ENCODE peak calls at places on chromosome 21, in four cellular contexts. N, H, W and I are unnamed samples.

GRCh38 chr21:27818847-27819246 is 852.0 kb upstream of the ADAMTS5 start:
- DNase-seq in H (no peak), N (no peak), W (no peak), I (peak; percentile 83)

GRCh38 chr21:35274923-35275322 is 225.8 kb upstream of the RUNX1 start:
- DNase-seq in N (no peak), W (no peak), H (no peak), I (no peak)

GRCh38 chr21:27371688-27372331 is 404.9 kb upstream of the ADAMTS5 start:
- DNase-seq in W (peak; percentile 77), N (no peak), H (no peak), I (peak; percentile 31)

GRCh38 chr21:38525454-38525853 is 27.2 kb upstream of the ERG start:
- DNase-seq in H (no peak), N (no peak), W (no peak), I (peak; percentile 33)

GRCh38 chr21:31374430-31374829 is 30.4 kb upstream of the TIAM1 start:
- DNase-seq in H (no peak), N (no peak), W (no peak), I (peak; percentile 14)

GRCh38 chr21:31988492-31989285 is 115.9 kb downstream of the HUNK start:
- DNase-seq in N (no peak), W (no peak), H (no peak), I (peak; percentile 3)

GRCh38 chr21:25298512-25299491 is 308.5 kb downstream of the MRPL39 start:
- DNase-seq in W (no peak), H (no peak), N (no peak), I (no peak)

GRCh38 chr21:35511298-35512162 is 462.4 kb upstream of the RUNX1 start:
- DNase-seq in W (peak; percentile 68), H (no peak), N (no peak), I (peak; percentile 91)

GRCh38 chr21:36065497-36066036 is 4.3 kb upstream of the CBR1 start:
- DNase-seq in H (no peak), W (peak; percentile 36), N (no peak), I (peak; percentile 74)

GRCh38 chr21:37593015-37593414 is 226.4 kb downstream of the DYRK1A start:
- DNase-seq in N (no peak), H (no peak), W (no peak), I (no peak)

GRCh38 chr21:25296239-25296638 is 311.0 kb downstream of the MRPL39 start:
- DNase-seq in N (no peak), W (no peak), H (no peak), I (no peak)

GRCh38 chr21:14452842-14453241 is 69.9 kb upstream of the HSPA13 start:
- DNase-seq in N (no peak), H (no peak), W (no peak), I (no peak)

GRCh38 chr21:27693376-27693775 is 726.5 kb upstream of the ADAMTS5 start:
- DNase-seq in H (no peak), N (no peak), W (peak; percentile 42), I (peak; percentile 99)

GRCh38 chr21:18759751-18760161 is 356.2 kb upstream of the TMPRSS15 start:
- DNase-seq in W (no peak), N (no peak), H (no peak), I (no peak)

GRCh38 chr21:42818328-42818749 is 61.0 kb downstream of the WDR4 start:
- DNase-seq in N (peak; percentile 52), H (peak; percentile 78), W (peak; percentile 41), I (peak; percentile 41)

GRCh38 chr21:22941779-22942178 is 1943.6 kb downstream of the NCAM2 start:
- DNase-seq in N (no peak), W (no peak), H (no peak), I (peak; percentile 28)

GRCh38 chr21:39599191-39599966 is 13.4 kb upstream of the B3GALT5 start:
- DNase-seq in H (no peak), N (no peak), W (no peak), I (no peak)

GRCh38 chr21:44402323-44403105 is 49.1 kb downstream of the TRPM2 start:
- DNase-seq in N (no peak), W (no peak), H (no peak), I (no peak)

GRCh38 chr21:43297989-43298388 is 128.9 kb downstream of the SIK1 start:
- DNase-seq in N (no peak), H (no peak), W (no peak), I (no peak)

GRCh38 chr21:25903599-25903998 is 168.8 kb downstream of the GABPA start:
- DNase-seq in N (no peak), H (no peak), W (no peak), I (no peak)

GRCh38 chr21:44521928-44522752 is 17.9 kb downstream of the KRTAP10-1 start:
- DNase-seq in W (no peak), N (peak; percentile 9), H (no peak), I (no peak)

GRCh38 chr21:35102488-35103407 is 53.6 kb upstream of the RUNX1 start:
- DNase-seq in W (peak; percentile 27), H (peak; percentile 27), N (no peak), I (peak; percentile 15)

GRCh38 chr21:35565204-35565611 is 495.1 kb downstream of the SETD4 start:
- DNase-seq in H (peak; percentile 40), N (no peak), W (peak; percentile 92), I (peak; percentile 77)

GRCh38 chr21:26849428-26850115 is 4.4 kb upstream of the ADAMTS1 start:
- DNase-seq in W (peak; percentile 37), H (no peak), N (no peak), I (peak; percentile 63)

GRCh38 chr21:46605759-46606426 is 1.0 kb upstream of the S100B start:
- DNase-seq in W (no peak), N (no peak), H (peak; percentile 45), I (no peak)

GRCh38 chr21:16084776-16085364 is 355.1 kb downstream of the USP25 start:
- DNase-seq in H (no peak), W (peak; percentile 28), N (peak; percentile 76), I (peak; percentile 25)

GRCh38 chr21:28423521-28423920 is 569.2 kb downstream of the LTN1 start:
- DNase-seq in W (peak; percentile 34), N (no peak), H (no peak), I (no peak)

GRCh38 chr21:39660191-39660590 is 47.5 kb downstream of the B3GALT5 start:
- DNase-seq in W (peak; percentile 49), N (peak; percentile 29), H (no peak), I (no peak)

GRCh38 chr21:36388835-36389234 is 3.6 kb downstream of the CHAF1B start:
- DNase-seq in N (no peak), H (no peak), W (peak; percentile 33), I (peak; percentile 50)

GRCh38 chr21:17590443-17590842 is 22.3 kb downstream of the BTG3 start:
- DNase-seq in W (no peak), H (no peak), N (no peak), I (no peak)

GRCh38 chr21:35852820-35853219 is 207.5 kb downstream of the SETD4 start:
- DNase-seq in N (no peak), W (no peak), H (no peak), I (no peak)

GRCh38 chr21:26961704-26962103 is 5.2 kb downstream of the ADAMTS5 start:
- DNase-seq in N (no peak), H (no peak), W (no peak), I (no peak)

GRCh38 chr21:44544566-44544965 is 4.6 kb upstream of the KRTAP10-1 start:
- DNase-seq in W (no peak), H (no peak), N (no peak), I (no peak)

GRCh38 chr21:33794586-33794985 is 121.0 kb downstream of the ATP5PO start:
- DNase-seq in H (no peak), W (no peak), N (no peak), I (no peak)
- H3K4me3 ChIP-seq in H (no peak overlapping the region), W (no peak overlapping the region), N (no peak overlapping the region), I (no peak overlapping the region)

GRCh38 chr21:41745971-41746743 is 20.7 kb downstream of the RIPK4 start:
- DNase-seq in W (no peak), N (no peak), H (no peak), I (no peak)
- H3K36me3 ChIP-seq in W (no peaks in the 10 kb centered on the region), N (no peaks in the 10 kb centered on the region), H (peaks cover 62% of the 10 kb centered on the region), I (peaks cover 62% of the 10 kb centered on the region)

GRCh38 chr21:33324311-33325221 is at the start of gene IFNAR1:
- DNase-seq in H (peak; percentile 99), N (peak; percentile 99), W (peak; percentile 94), I (peak; percentile 93)
- TF ChIP-seq CTCF in H (peak; percentile 11), N (no peak), W (peak; percentile 1), I (no peak)

GRCh38 chr21:45560106-45561021 is 18.1 kb upstream of the SLC19A1 start:
- DNase-seq in N (no peak), W (no peak), H (no peak), I (no peak)

GRCh38 chr21:45558044-45558721 is 15.9 kb upstream of the SLC19A1 start:
- DNase-seq in W (no peak), N (peak; percentile 9), H (peak; percentile 18), I (no peak)

GRCh38 chr21:45562965-45563364 is 20.7 kb upstream of the SLC19A1 start:
- DNase-seq in H (no peak), W (no peak), N (no peak), I (no peak)

GRCh38 chr21:45559216-45560105 is 17.2 kb upstream of the SLC19A1 start:
- DNase-seq in W (no peak), N (no peak), H (no peak), I (no peak)

GRCh38 chr21:45562401-45562800 is 20.2 kb upstream of the SLC19A1 start:
- DNase-seq in N (no peak), H (peak; percentile 16), W (no peak), I (no peak)
- H3K4me3 ChIP-seq in N (no peak overlapping the region), H (no peak overlapping the region), W (no peak overlapping the region), I (no peak overlapping the region)